ENCODE peak calls at places on chromosomes 1 and 21, in eight cellular contexts. A is GM23248; O is suprapubic skin; P is small intestine; M is NT2/D1; T is right lobe of liver; U is CD4-positive, alpha-beta memory T cell; Q is IMR-90. N is an unnamed sample.

GRCh38 chr1:2380816-2381591 is 10.3 kb downstream of the MORN1 start:
- DNase-seq in O (no peak), T (peak; percentile 52), P (no peak), Q (no peak), M (no peak), A (no peak), U (no peak), N (no peak)

GRCh38 chr1:145986551-145986950 is 9.8 kb downstream of the TXNIP start:
- DNase-seq in M (no peak), O (peak; percentile 56), A (no peak), P (no peak), T (no peak), Q (no peak), U (no peak), N (no peak)

GRCh38 chr1:197980457-197980856 is 63.3 kb downstream of the LHX9 start:
- DNase-seq in U (no peak), A (no peak), O (no peak), M (no peak), P (no peak), Q (no peak), T (no peak), N (no peak)

GRCh38 chr1:61131716-61132115 is 49.4 kb downstream of the NFIA start:
- DNase-seq in M (no peak), Q (peak; percentile 48), P (no peak), O (no peak), U (no peak), A (peak; percentile 15), T (no peak), N (no peak)

GRCh38 chr1:7608628-7609295 is 162.3 kb upstream of the VAMP3 start:
- DNase-seq in P (no peak), T (no peak), O (peak; percentile 42), U (no peak), Q (peak; percentile 5), M (peak; percentile 36), A (no peak), N (no peak)

GRCh38 chr1:168700565-168701331 is 28.3 kb downstream of the DPT start:
- DNase-seq in Q (no peak), T (no peak), M (no peak), O (no peak), P (peak; percentile 53), U (no peak), A (no peak), N (no peak)

GRCh38 chr1:151831605-151832004 is at the start of gene RORC:
- DNase-seq in P (peak; percentile 84), A (no peak), M (no peak), U (no peak), Q (no peak), O (no peak), T (peak; percentile 94), N (no peak)

GRCh38 chr1:227788279-227789041 is 27.0 kb upstream of the PRSS38 start:
- DNase-seq in U (peak; percentile 78), T (peak; percentile 60), Q (no peak), O (peak; percentile 86), P (peak; percentile 64), A (peak; percentile 64), M (peak; percentile 73), N (no peak)

GRCh38 chr1:30822966-30823581 is 65.5 kb upstream of the LAPTM5 start:
- DNase-seq in A (peak; percentile 46), P (no peak), U (no peak), O (no peak), M (no peak), T (no peak), Q (no peak), N (no peak)

GRCh38 chr1:221263831-221264767 is 384.9 kb downstream of the HLX start:
- DNase-seq in O (peak; percentile 61), P (peak; percentile 28), U (peak; percentile 23), T (no peak), M (peak; percentile 87), A (peak; percentile 93), Q (peak; percentile 89), N (no peak)

DNA sequence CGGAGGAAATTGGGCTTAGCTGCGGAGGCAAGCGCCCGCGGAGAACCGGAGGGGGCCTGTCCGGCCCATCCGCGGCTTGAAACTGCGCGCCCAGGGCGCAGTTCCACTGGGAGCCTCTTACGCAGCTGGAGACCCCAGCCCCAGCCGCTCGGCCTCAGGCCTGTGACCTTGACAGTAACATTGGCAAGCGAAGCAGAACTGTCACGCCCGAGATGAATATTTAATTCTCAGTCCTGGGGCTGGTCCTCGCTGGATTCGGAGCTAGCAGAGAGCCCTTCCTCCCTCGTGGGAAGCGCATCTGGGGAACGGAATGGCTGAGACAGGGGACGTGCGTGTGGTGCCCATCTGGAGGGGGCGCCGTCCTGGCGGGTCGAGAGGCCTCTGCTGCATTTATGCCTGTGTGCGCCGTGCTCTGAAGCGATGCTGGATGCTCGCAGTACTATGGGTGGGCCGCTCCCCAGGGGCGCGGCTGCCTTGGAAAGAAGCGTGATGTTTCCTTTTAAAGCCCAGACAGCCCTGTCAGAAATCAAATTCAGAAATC is 951 bp downstream of the SLC6A17 start:
- DNase-seq in Q (no peak), U (no peak), M (no peak), P (no peak), O (no peak), T (no peak), A (peak; percentile 35), N (no peak)
- H3K27me3 ChIP-seq in Q (peaks cover 33% of the 10 kb centered on the region), U (peaks cover 16% of the 10 kb centered on the region), M (peaks cover 90% of the 10 kb centered on the region), P (peaks cover 37% of the 10 kb centered on the region), O (peaks cover 93% of the 10 kb centered on the region), T (no peaks in the 10 kb centered on the region), A (peaks cover 7% of the 10 kb centered on the region), N (peaks cover 47% of the 10 kb centered on the region)

DNA sequence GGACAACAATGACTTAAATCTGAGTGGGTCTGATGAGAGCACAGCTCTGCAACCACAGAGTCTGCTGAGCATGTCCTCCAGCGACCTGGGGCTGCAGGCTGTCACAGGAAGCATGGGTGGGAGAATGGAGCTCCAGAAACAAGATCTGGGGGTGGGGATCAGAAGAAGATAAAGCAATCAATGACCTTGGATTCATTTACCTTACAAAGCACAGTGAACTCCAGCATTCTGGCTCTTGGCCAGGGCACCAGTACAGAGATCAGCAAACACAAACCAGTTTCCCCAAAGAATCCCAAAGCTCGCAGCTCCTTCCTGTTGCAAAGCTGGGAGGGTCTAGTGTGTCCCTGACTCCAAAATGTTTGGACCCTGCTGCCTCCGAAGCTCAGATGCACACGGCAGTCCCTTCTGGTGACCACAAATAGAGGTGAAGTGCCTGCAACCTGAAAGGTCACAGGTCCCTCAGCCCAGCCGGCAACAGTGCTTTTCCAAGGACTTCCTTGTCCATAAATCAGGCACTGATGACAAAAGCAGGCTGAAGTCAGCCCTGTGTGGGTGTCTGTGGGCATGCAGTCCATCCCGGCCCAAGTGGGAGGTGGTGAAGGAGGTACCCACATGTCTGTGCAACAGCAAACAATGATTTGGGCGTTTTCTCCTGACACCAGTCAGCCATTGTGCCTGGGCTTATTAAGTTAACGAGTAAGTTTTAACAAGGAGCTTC is 76.1 kb downstream of the SH3BGR start:
- DNase-seq in P (peak; percentile 88), O (no peak), T (peak; percentile 73), A (peak; percentile 3), U (no peak), M (no peak), Q (no peak), N (no peak)
- H3K4me3 ChIP-seq in P (no peak overlapping the region), O (no peak overlapping the region), T (peak overlapping the region; percentile 19), A (no peak overlapping the region), U (no peak overlapping the region), M (no peak overlapping the region), Q (no peak overlapping the region), N (no peak overlapping the region)

DNA sequence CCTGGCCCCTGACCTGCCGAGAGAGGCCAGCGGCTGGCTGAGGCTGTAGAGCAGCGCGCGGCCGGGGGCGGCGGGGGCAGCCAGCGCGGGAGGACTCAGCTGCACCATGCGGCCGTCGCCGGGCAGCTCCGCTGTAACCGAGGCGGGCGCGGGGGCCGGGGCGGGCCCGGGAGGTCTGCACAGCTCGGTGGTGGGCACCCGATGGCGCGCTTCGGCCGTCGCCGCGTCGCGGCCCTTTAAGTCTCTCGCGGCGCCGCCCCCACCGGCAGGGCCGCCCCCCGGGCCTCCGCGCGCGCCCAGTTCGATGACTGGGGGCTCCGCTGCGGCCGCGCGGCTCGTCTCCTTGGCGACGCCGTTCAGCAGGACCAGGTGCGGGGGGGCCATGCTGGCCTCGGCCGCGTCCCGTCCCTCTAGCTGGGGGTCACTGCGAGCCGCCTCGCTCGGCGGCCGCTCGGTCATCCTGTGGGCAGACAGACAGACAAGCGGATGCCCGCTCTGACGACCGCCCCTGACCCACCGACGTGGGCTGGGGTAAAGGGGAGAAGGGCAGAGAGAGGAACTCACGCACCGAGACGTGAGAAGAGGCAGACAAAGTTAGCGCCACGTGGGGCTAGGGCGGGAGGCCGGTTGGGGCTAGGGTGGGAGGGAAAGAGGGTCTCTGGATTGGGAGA is 6.5 kb downstream of the TAL1 start:
- DNase-seq in A (peak; percentile 34), U (no peak), O (no peak), Q (no peak), P (no peak), T (no peak), M (no peak), N (no peak)
- H3K27me3 ChIP-seq in A (peaks cover 85% of the 10 kb centered on the region), U (peaks cover 44% of the 10 kb centered on the region), O (peaks cover 98% of the 10 kb centered on the region), Q (peaks cover 94% of the 10 kb centered on the region), P (peaks cover 69% of the 10 kb centered on the region), T (peaks cover 4% of the 10 kb centered on the region), M (peaks cover 93% of the 10 kb centered on the region), N (peaks cover 82% of the 10 kb centered on the region)

GRCh38 chr21:19557046-19557445 is 1153.5 kb upstream of the TMPRSS15 start:
- DNase-seq in P (no peak), M (no peak), A (no peak), O (no peak), U (no peak), T (no peak), Q (no peak), N (no peak)

GRCh38 chr21:19557488-19557887 is 1153.9 kb upstream of the TMPRSS15 start:
- DNase-seq in A (no peak), Q (no peak), P (no peak), M (no peak), U (no peak), O (no peak), T (no peak), N (no peak)

GRCh38 chr21:19547951-19548635 is 1144.5 kb upstream of the TMPRSS15 start:
- DNase-seq in Q (no peak), P (no peak), A (no peak), U (no peak), T (no peak), O (no peak), M (no peak), N (no peak)

GRCh38 chr21:19553930-19554615 is 1150.5 kb upstream of the TMPRSS15 start:
- DNase-seq in M (peak; percentile 70), O (no peak), T (no peak), P (no peak), U (no peak), Q (no peak), A (no peak), N (no peak)
- H3K4me3 ChIP-seq in M (no peak overlapping the region), O (no peak overlapping the region), T (no peak overlapping the region), P (no peak overlapping the region), U (no peak overlapping the region), Q (no peak overlapping the region), A (no peak overlapping the region), N (no peak overlapping the region)

GRCh38 chr1:50412813-50413476 is 10.3 kb downstream of the DMRTA2 start:
- DNase-seq in Q (no peak), O (no peak), P (no peak), M (no peak), U (no peak), T (no peak), A (no peak), N (no peak)
- H3K27me3 ChIP-seq in Q (peaks cover 53% of the 10 kb centered on the region), O (peaks cover 64% of the 10 kb centered on the region), P (peaks cover 39% of the 10 kb centered on the region), M (peaks cover 91% of the 10 kb centered on the region), U (peaks cover 14% of the 10 kb centered on the region), T (peaks cover 7% of the 10 kb centered on the region), A (peaks cover 68% of the 10 kb centered on the region), N (peaks cover 53% of the 10 kb centered on the region)